ENCODE peak calls at places on chromosomes 11 and 22, in six cellular contexts. G, Z, W, M, D and B are unnamed samples.

GRCh38 chr22:26023104-26023775 is 146.0 kb upstream of the SEZ6L start:
- DNase-seq in D (no peak), G (no peak), Z (no peak), W (no peak), M (no peak), B (no peak)

GRCh38 chr11:7524831-7525230 is 11.0 kb downstream of the PPFIBP2 start:
- DNase-seq in D (no peak), G (no peak), M (no peak), Z (no peak), W (no peak), B (no peak)

GRCh38 chr11:57513911-57514537 is 1.5 kb downstream of the SLC43A1 start:
- DNase-seq in D (no peak), Z (no peak), G (peak), M (peak), W (no peak), B (peak)

GRCh38 chr11:114610984-114611944 is 15.7 kb upstream of the NXPE4 start:
- DNase-seq in D (no peak), Z (no peak), W (no peak), M (no peak), G (peak), B (no peak)

GRCh38 chr11:133081730-133082452 is 450.4 kb downstream of the OPCML start:
- DNase-seq in Z (no peak), W (no peak), D (no peak), G (no peak), M (no peak), B (no peak)

GRCh38 chr11:30455025-30455424 is 131.1 kb downstream of the MPPED2 start:
- DNase-seq in M (no peak), Z (no peak), G (no peak), D (no peak), W (no peak), B (no peak)

GRCh38 chr11:45209480-45209879 is 63.0 kb downstream of the PRDM11 start:
- DNase-seq in D (no peak), G (no peak), Z (no peak), M (no peak), W (no peak), B (no peak)

GRCh38 chr22:31288496-31289235 is 3.6 kb downstream of the PIK3IP1 start:
- DNase-seq in M (no peak), G (no peak), W (no peak), D (no peak), Z (no peak), B (no peak)

GRCh38 chr22:44729391-44730012 is 22.9 kb upstream of the ARHGAP8 start:
- DNase-seq in M (peak), Z (peak), D (peak), G (peak), W (no peak), B (no peak)